ENCODE peak calls at places on chromosomes 7 and 10, in four cellular contexts. One of them, this sample, is unnamed.
A peak's percentile ranks its signal among the peaks of the same experiment; 100 is the strongest.

GRCh38 chr7:148708026-148708685 is 9.5 kb downstream of the CUL1 start:
- DNase-seq in NCI-H460: no peak
- DNase-seq in HCT116: no peak
- DNase-seq in GM19239: no peak
- DNase-seq in this sample: no peak

GRCh38 chr7:99143853-99144672 is at the start of gene SMURF1:
- DNase-seq in NCI-H460: peak; percentile 56
- DNase-seq in HCT116: no peak
- DNase-seq in GM19239: peak; percentile 52
- DNase-seq in this sample: peak; percentile 59

GRCh38 chr10:79070611-79071534 is 2.1 kb downstream of the ZMIZ1 start:
- DNase-seq in NCI-H460: peak; percentile 67
- DNase-seq in HCT116: no peak
- DNase-seq in GM19239: no peak
- DNase-seq in this sample: peak; percentile 89

GRCh38 chr10:5534051-5534821 is 9.5 kb downstream of the CALML3 start:
- DNase-seq in NCI-H460: no peak
- DNase-seq in HCT116: no peak
- DNase-seq in GM19239: no peak
- DNase-seq in this sample: no peak

GRCh38 chr10:17536221-17536620 is 81.0 kb downstream of the HACD1 start:
- DNase-seq in NCI-H460: no peak
- DNase-seq in HCT116: no peak
- DNase-seq in GM19239: no peak
- DNase-seq in this sample: no peak

GRCh38 chr10:31102421-31102820 is 70.8 kb upstream of the ZNF438 start:
- DNase-seq in NCI-H460: no peak
- DNase-seq in HCT116: no peak
- DNase-seq in GM19239: no peak
- DNase-seq in this sample: no peak

GRCh38 chr7:51223505-51223904 is 93.1 kb downstream of the COBL start:
- DNase-seq in NCI-H460: no peak
- DNase-seq in HCT116: no peak
- DNase-seq in GM19239: no peak
- DNase-seq in this sample: no peak

GRCh38 chr10:3126741-3127342 is 45.7 kb downstream of the PITRM1 start:
- DNase-seq in NCI-H460: no peak
- DNase-seq in HCT116: no peak
- DNase-seq in GM19239: no peak
- DNase-seq in this sample: no peak

GRCh38 chr10:50420166-50420565 is 168.8 kb upstream of the ASAH2 start:
- DNase-seq in NCI-H460: no peak
- DNase-seq in HCT116: no peak
- DNase-seq in GM19239: no peak
- DNase-seq in this sample: no peak

GRCh38 chr10:29619273-29619672 is 15.5 kb downstream of the SVIL start:
- DNase-seq in NCI-H460: no peak
- DNase-seq in HCT116: no peak
- DNase-seq in GM19239: no peak
- DNase-seq in this sample: no peak

GRCh38 chr10:124650820-124651401 is 93.3 kb downstream of the FAM53B start:
- DNase-seq in NCI-H460: no peak
- DNase-seq in HCT116: no peak
- DNase-seq in GM19239: peak; percentile 55
- DNase-seq in this sample: no peak

GRCh38 chr7:21028990-21029337 is 242.3 kb upstream of the SP8 start:
- DNase-seq in NCI-H460: no peak
- DNase-seq in HCT116: no peak
- DNase-seq in GM19239: no peak
- DNase-seq in this sample: no peak

GRCh38 chr7:23285657-23286646 is 13.2 kb upstream of the MALSU1 start:
- DNase-seq in NCI-H460: no peak
- DNase-seq in HCT116: no peak
- DNase-seq in GM19239: no peak
- DNase-seq in this sample: no peak

GRCh38 chr10:74122060-74122459 is 28.6 kb downstream of the AP3M1 start:
- DNase-seq in NCI-H460: no peak
- DNase-seq in HCT116: no peak
- DNase-seq in GM19239: no peak
- DNase-seq in this sample: no peak

GRCh38 chr7:30984359-30985107 is 20.8 kb downstream of the GHRHR start:
- DNase-seq in NCI-H460: no peak
- DNase-seq in HCT116: peak; percentile 34
- DNase-seq in GM19239: no peak
- DNase-seq in this sample: no peak

GRCh38 chr10:91051834-91052233 is 130.9 kb upstream of the ANKRD1 start:
- DNase-seq in NCI-H460: no peak
- DNase-seq in HCT116: no peak
- DNase-seq in GM19239: no peak
- DNase-seq in this sample: peak; percentile 54

GRCh38 chr7:127391591-127392181 is 822 bp downstream of the ZNF800 start:
- DNase-seq in NCI-H460: no peak
- DNase-seq in HCT116: no peak
- DNase-seq in GM19239: peak; percentile 10
- DNase-seq in this sample: no peak

GRCh38 chr10:25455980-25456567 is 281.3 kb downstream of the GPR158 start:
- DNase-seq in NCI-H460: no peak
- DNase-seq in HCT116: no peak
- DNase-seq in GM19239: no peak
- DNase-seq in this sample: no peak

GRCh38 chr7:633381-634018 is 93.0 kb upstream of the DNAAF5 start:
- DNase-seq in NCI-H460: no peak
- DNase-seq in HCT116: no peak
- DNase-seq in GM19239: no peak
- DNase-seq in this sample: no peak

GRCh38 chr10:101032637-101033201 is 1.7 kb downstream of the SFXN3 start:
- DNase-seq in NCI-H460: no peak
- DNase-seq in HCT116: peak; percentile 60
- DNase-seq in GM19239: no peak
- DNase-seq in this sample: peak; percentile 69

GRCh38 chr10:1712944-1713671 is 24.2 kb downstream of the ADARB2 start:
- DNase-seq in NCI-H460: no peak
- DNase-seq in HCT116: no peak
- DNase-seq in GM19239: no peak
- DNase-seq in this sample: no peak

GRCh38 chr10:649798-650690 is 39.4 kb downstream of the DIP2C start:
- DNase-seq in NCI-H460: no peak
- DNase-seq in HCT116: no peak
- DNase-seq in GM19239: no peak
- DNase-seq in this sample: no peak

GRCh38 chr10:97234403-97234802 is 48.6 kb upstream of the SLIT1 start:
- DNase-seq in NCI-H460: peak; percentile 36
- DNase-seq in HCT116: peak; percentile 12
- DNase-seq in GM19239: no peak
- DNase-seq in this sample: no peak

GRCh38 chr7:37534893-37535610 is 86.4 kb upstream of the ELMO1 start:
- DNase-seq in NCI-H460: no peak
- DNase-seq in HCT116: no peak
- DNase-seq in GM19239: no peak
- DNase-seq in this sample: no peak

GRCh38 chr10:36110097-36110496 is 468.0 kb upstream of the FZD8 start:
- DNase-seq in NCI-H460: no peak
- DNase-seq in HCT116: no peak
- DNase-seq in GM19239: no peak
- DNase-seq in this sample: no peak

GRCh38 chr7:4143511-4144160 is 538.5 kb upstream of the FOXK1 start:
- DNase-seq in NCI-H460: no peak
- DNase-seq in HCT116: no peak
- DNase-seq in GM19239: no peak
- DNase-seq in this sample: no peak

GRCh38 chr7:98760201-98760651 is 109.6 kb downstream of the TMEM130 start:
- DNase-seq in NCI-H460: no peak
- DNase-seq in HCT116: no peak
- DNase-seq in GM19239: no peak
- DNase-seq in this sample: no peak

GRCh38 chr10:128274938-128275337 is 148.7 kb upstream of the MKI67 start:
- DNase-seq in NCI-H460: no peak
- DNase-seq in HCT116: no peak
- DNase-seq in GM19239: no peak
- DNase-seq in this sample: no peak

GRCh38 chr10:77553966-77554365 is 83.6 kb downstream of the KCNMA1 start:
- DNase-seq in NCI-H460: no peak
- DNase-seq in HCT116: no peak
- DNase-seq in GM19239: no peak
- DNase-seq in this sample: no peak

GRCh38 chr7:28956608-28957063 is 1.5 kb downstream of the TRIL start:
- DNase-seq in NCI-H460: no peak
- DNase-seq in HCT116: no peak
- DNase-seq in GM19239: no peak
- DNase-seq in this sample: no peak

This sample was measured in anterior cingulate cortex.